ENCODE peak calls at places on chromosomes 11 and 22, in four cellular contexts. E is mesenchymal stem cell, C is neuronal stem cell, Z is HepG2. A is an unnamed sample.

GRCh38 chr22:17121235-17122195 is at the start of gene TMEM121B:
- DNase-seq in C (peak; percentile 85), E (peak; percentile 51), Z (no peak), A (no peak)

GRCh38 chr11:66313321-66314185 is 3.3 kb downstream of the CD248 start:
- DNase-seq in Z (peak; percentile 69), E (peak; percentile 63), C (peak; percentile 51), A (no peak)

GRCh38 chr11:108486828-108487227 is 11.4 kb downstream of the POGLUT3 start:
- DNase-seq in Z (no peak), E (no peak), C (no peak), A (no peak)

GRCh38 chr11:122727101-122727929 is 71.8 kb downstream of the UBASH3B start:
- DNase-seq in C (peak; percentile 17), Z (no peak), E (peak; percentile 64), A (peak; percentile 63)

GRCh38 chr11:64094463-64095223 is 58.9 kb downstream of the FLRT1 start:
- DNase-seq in E (peak; percentile 92), Z (no peak), C (peak; percentile 36), A (no peak)

GRCh38 chr22:43128928-43129424 is 14.2 kb downstream of the MCAT start:
- DNase-seq in E (no peak), Z (no peak), C (no peak), A (peak; percentile 88)

GRCh38 chr22:22703715-22704114 is 59.3 kb downstream of the GGTLC2 start:
- DNase-seq in E (no peak), C (no peak), Z (no peak), A (no peak)

GRCh38 chr11:2311456-2312201 is 9.8 kb downstream of the TSPAN32 start:
- DNase-seq in Z (no peak), C (no peak), E (no peak), A (no peak)

GRCh38 chr11:6693342-6694228 is 10.4 kb upstream of the MRPL17 start:
- DNase-seq in Z (no peak), C (no peak), E (peak; percentile 76), A (no peak)

GRCh38 chr11:35524780-35525179 is 636 bp downstream of the PAMR1 start:
- DNase-seq in Z (no peak), E (peak; percentile 61), C (no peak), A (no peak)

GRCh38 chr22:47601666-47602065 is 839.2 kb downstream of the TBC1D22A start:
- DNase-seq in Z (no peak), E (no peak), C (no peak), A (no peak)

GRCh38 chr11:130894322-130895025 is 21.8 kb downstream of the SNX19 start:
- DNase-seq in E (peak; percentile 68), C (peak; percentile 76), Z (peak; percentile 71), A (peak; percentile 67)

GRCh38 chr11:118397448-118397847 is 4.0 kb upstream of the ATP5MG start:
- DNase-seq in Z (no peak), E (no peak), C (no peak), A (no peak)

GRCh38 chr11:6402061-6402470 is 11.8 kb downstream of the SMPD1 start:
- DNase-seq in C (no peak), Z (peak; percentile 59), E (no peak), A (peak; percentile 27)

GRCh38 chr11:102260241-102260640 is 57.0 kb upstream of the BIRC3 start:
- DNase-seq in E (no peak), Z (no peak), C (peak; percentile 43), A (no peak)

GRCh38 chr22:35539910-35540599 is 576 bp upstream of the RASD2 start:
- DNase-seq in E (peak; percentile 43), Z (no peak), C (peak; percentile 52), A (peak; percentile 73)

GRCh38 chr11:35781342-35782171 is 119.0 kb downstream of the TRIM44 start:
- DNase-seq in Z (no peak), C (no peak), E (peak; percentile 60), A (no peak)

GRCh38 chr11:68043029-68043348 is 4.2 kb downstream of the TCIRG1 start:
- DNase-seq in E (no peak), Z (no peak), C (no peak), A (no peak)

GRCh38 chr11:68044145-68044813 is 5.5 kb downstream of the TCIRG1 start:
- DNase-seq in E (no peak), C (no peak), Z (no peak), A (no peak)

GRCh38 chr11:68044898-68045351 is 6.1 kb downstream of the TCIRG1 start:
- DNase-seq in C (no peak), E (no peak), Z (no peak), A (no peak)

GRCh38 chr11:68042219-68043028 is 3.6 kb downstream of the TCIRG1 start:
- DNase-seq in E (no peak), Z (no peak), C (no peak), A (no peak)

GRCh38 chr11:68043349-68044144 is 4.7 kb downstream of the TCIRG1 start:
- DNase-seq in Z (no peak), C (no peak), E (peak; percentile 89), A (no peak)
- H3K4me2 ChIP-seq in Z (no peak overlapping the region), C (no peak overlapping the region), E (peak overlapping the region; percentile 45), A (no peak overlapping the region)

GRCh38 chr11:72280037-72280436 is 36.1 kb upstream of the PHOX2A start:
- DNase-seq in Z (no peak), C (no peak), E (no peak), A (no peak)

GRCh38 chr11:72280726-72281315 is 36.8 kb upstream of the PHOX2A start:
- DNase-seq in C (no peak), E (no peak), Z (no peak), A (no peak)

GRCh38 chr11:72278911-72279310 is 34.9 kb upstream of the PHOX2A start:
- DNase-seq in E (peak; percentile 27), Z (no peak), C (no peak), A (no peak)

GRCh38 chr11:72287293-72287692 is 43.3 kb upstream of the PHOX2A start:
- DNase-seq in C (no peak), Z (no peak), E (no peak), A (no peak)

GRCh38 chr11:72283947-72284346 is 40.0 kb upstream of the PHOX2A start:
- DNase-seq in Z (no peak), E (no peak), C (no peak), A (no peak)
- H3K4me3 ChIP-seq in Z (no peak overlapping the region), E (no peak overlapping the region), C (no peak overlapping the region), A (no peak overlapping the region)

GRCh38 chr11:280762-281485 is 2.7 kb downstream of the NLRP6 start:
- DNase-seq in C (no peak), E (no peak), Z (no peak), A (no peak)
- H3K4me2 ChIP-seq in C (no peak overlapping the region), E (no peak overlapping the region), Z (no peak overlapping the region), A (no peak overlapping the region)

DNA sequence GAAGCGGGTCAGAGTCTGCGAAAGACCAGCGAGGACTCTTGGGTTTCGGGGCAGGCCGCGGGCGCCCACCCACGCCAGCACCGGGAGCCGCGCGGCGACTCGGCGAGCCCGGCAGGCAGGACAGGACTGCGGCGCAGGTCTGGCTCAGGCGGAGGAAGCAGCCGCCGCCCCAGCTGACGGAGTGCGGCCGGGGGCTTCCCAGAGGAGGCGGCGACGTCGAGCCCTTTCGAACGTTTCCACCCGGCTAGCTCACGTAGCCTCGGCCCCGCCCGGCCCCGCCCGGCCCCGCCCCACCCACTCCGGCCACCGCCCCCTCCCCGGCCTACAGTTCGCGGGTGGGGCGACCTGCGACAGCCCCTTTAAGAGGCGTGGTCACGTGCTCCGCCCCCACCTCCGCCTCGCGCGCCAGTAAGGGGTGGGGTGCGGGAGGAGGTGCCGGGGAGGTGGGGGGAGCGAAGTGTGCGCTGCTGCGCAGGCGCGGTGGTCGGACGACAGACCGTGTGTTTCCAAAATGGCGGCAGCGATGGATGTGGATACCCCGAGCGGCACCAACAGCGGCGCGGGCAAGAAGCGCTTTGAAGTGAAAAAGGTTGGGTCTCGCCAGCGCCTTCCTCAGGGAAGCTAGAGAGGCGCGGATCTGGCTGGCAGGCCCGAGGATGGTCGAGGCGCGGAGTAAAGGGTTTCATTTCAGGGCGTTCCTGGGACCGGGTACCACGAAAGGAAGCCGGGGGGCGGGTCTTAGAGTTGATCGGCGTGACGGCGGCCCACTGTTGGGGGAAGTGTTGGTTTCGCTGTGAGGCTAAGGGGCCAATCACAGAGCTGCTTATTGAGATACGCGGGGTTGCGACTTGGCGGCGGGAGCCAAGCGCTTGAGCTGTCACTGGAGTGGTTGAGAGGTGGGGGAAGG is at the start of gene RBX1:
- DNase-seq in C (peak; percentile 99), E (peak; percentile 99), Z (peak; percentile 96), A (peak; percentile 99)
- H3K4me3 ChIP-seq in C (peak within 1 kb of the TSS; percentile 76), E (peak within 1 kb of the TSS; percentile 95), Z (peak within 1 kb of the TSS; percentile 92), A (peak within 1 kb of the TSS; percentile 95)

DNA sequence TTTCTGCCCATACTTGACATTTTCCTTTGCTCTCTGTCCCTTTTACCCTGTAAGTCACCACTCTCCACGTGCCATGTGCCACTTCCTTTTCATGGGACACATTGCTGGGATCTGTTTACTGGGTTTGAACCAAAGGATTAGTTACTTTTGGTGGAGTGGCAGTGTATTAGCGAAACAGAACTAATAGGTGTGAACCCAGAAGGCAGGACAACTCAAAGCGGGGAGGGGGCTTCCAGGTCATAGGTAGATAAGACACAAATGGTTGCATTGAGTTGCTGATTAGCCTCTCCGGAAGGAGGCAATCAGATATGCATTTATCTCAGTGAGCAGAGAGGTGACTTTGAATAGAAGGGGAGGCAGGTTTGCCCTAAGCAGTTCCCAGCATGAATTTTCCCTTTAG is 874 bp upstream of the ZNF202 start:
- DNase-seq in E (no peak), C (peak; percentile 17), Z (no peak), A (no peak)
- H3K4me2 ChIP-seq in E (peak overlapping the region; percentile 31), C (peak overlapping the region; percentile 27), Z (peak overlapping the region; percentile 81), A (peak overlapping the region; percentile 97)

GRCh38 chr22:41927813-41928212 is 1.2 kb upstream of the TNFRSF13C start:
- DNase-seq in C (no peak), Z (no peak), E (no peak), A (peak; percentile 39)

GRCh38 chr22:41922940-41923594 is 3.5 kb downstream of the TNFRSF13C start:
- DNase-seq in C (no peak), Z (no peak), E (no peak), A (no peak)

GRCh38 chr22:41928416-41929157 is 2.0 kb upstream of the TNFRSF13C start:
- DNase-seq in E (no peak), Z (no peak), C (no peak), A (no peak)

GRCh38 chr22:41923595-41924276 is 2.9 kb downstream of the TNFRSF13C start:
- DNase-seq in Z (no peak), C (no peak), E (no peak), A (no peak)

DNA sequence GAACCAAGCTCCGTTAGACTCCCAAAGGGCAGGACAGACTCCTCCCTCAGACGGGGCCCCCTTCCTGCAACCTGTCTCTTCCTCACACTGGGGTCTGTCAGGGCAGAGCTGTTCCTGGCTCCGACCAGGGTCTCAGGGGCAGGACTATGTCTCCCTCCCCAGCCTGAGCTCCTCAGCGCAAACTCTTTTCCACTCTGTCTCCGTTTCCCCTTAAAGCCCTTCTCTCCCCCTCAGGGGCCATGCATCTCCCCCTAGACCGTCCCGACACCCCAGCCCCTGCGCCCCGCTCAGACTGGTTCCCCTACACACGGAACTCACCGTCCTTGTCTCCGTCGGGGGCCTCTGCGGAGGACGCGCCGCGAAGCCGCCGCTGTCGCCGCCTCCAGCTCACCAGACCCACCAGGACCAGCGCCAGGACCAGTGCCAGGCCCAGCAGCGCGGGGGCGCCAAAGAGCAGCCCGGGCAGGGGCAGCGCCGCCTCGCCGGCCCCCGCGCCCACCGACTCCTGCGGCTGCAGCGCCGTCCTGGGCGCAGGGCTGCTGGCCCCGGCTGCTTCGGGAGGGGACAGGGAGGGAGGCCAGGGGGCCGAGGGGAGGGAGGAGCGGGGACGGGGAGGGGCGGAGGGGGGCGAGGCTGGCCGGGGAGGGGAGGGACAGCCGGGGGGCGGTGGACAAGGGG is 684 bp downstream of the TNFRSF13C start:
- DNase-seq in Z (peak; percentile 45), C (no peak), E (peak; percentile 63), A (peak; percentile 78)
- H3K4me3 ChIP-seq in Z (peak overlapping the region; percentile 65), C (no peak overlapping the region), E (no peak overlapping the region), A (peak overlapping the region; percentile 68)